ENCODE peak calls at places on chromosomes 1 and 21, in nine cellular contexts. W is CD8-positive, alpha-beta T cell; Y is kidney; P is NT2/D1; Z is thoracic aorta; A is left ventricle myocardium inferior; U is mammary epithelial cell; M is tibial nerve; N is A549. O is an unnamed sample.
A peak's percentile ranks its signal among the peaks of the same experiment; 100 is the strongest.

GRCh38 chr1:54973205-54973921 is 7.1 kb upstream of the TMEM61 start:
- DNase-seq in W (no peak), Y (peak; percentile 60), P (peak; percentile 71), Z (no peak), A (peak; percentile 46), U (no peak), M (peak; percentile 36), N (peak; percentile 44), O (no peak)

GRCh38 chr1:210288106-210288505 is 40.6 kb upstream of the HHAT start:
- DNase-seq in W (no peak), Y (no peak), P (no peak), Z (no peak), A (no peak), U (no peak), M (no peak), N (no peak), O (no peak)

GRCh38 chr1:182520746-182521145 is 68.3 kb downstream of the RNASEL start:
- DNase-seq in W (no peak), Y (no peak), P (no peak), Z (no peak), A (no peak), U (peak; percentile 43), M (no peak), N (no peak), O (no peak)

GRCh38 chr1:38418195-38419030 is 371.8 kb upstream of the POU3F1 start:
- DNase-seq in W (no peak), Y (peak; percentile 53), P (no peak), Z (no peak), A (no peak), U (no peak), M (no peak), N (no peak), O (no peak)

GRCh38 chr21:35086357-35086756 is 37.3 kb upstream of the RUNX1 start:
- DNase-seq in W (no peak), Y (no peak), P (no peak), Z (no peak), A (no peak), U (peak; percentile 81), M (no peak), N (no peak), O (no peak)

GRCh38 chr1:85584264-85584781 is 3.8 kb downstream of the CCN1 start:
- DNase-seq in W (no peak), Y (no peak), P (no peak), Z (no peak), A (no peak), U (peak; percentile 50), M (no peak), N (no peak), O (no peak)

GRCh38 chr1:154419620-154420020 is 14.5 kb downstream of the IL6R start:
- DNase-seq in W (no peak), Y (peak; percentile 95), P (no peak), Z (peak; percentile 66), A (peak; percentile 88), U (peak; percentile 81), M (peak; percentile 90), N (no peak), O (peak; percentile 30)

GRCh38 chr1:44059956-44060355 is 28.7 kb upstream of the SLC6A9 start:
- DNase-seq in W (no peak), Y (no peak), P (no peak), Z (no peak), A (no peak), U (no peak), M (no peak), N (no peak), O (no peak)

GRCh38 chr1:181073638-181074037 is 14.9 kb upstream of the IER5 start:
- DNase-seq in W (no peak), Y (no peak), P (no peak), Z (no peak), A (no peak), U (peak; percentile 87), M (no peak), N (peak; percentile 69), O (no peak)

GRCh38 chr1:81004011-81004410 is 796.7 kb upstream of the ADGRL2 start:
- DNase-seq in W (no peak), Y (no peak), P (no peak), Z (no peak), A (peak; percentile 26), U (no peak), M (no peak), N (no peak), O (no peak)

GRCh38 chr1:2908081-2908480 is 106.6 kb upstream of the TTC34 start:
- DNase-seq in W (no peak), Y (no peak), P (no peak), Z (no peak), A (no peak), U (no peak), M (no peak), N (no peak), O (no peak)

GRCh38 chr1:2910211-2910610 is 108.7 kb upstream of the TTC34 start:
- DNase-seq in W (no peak), Y (no peak), P (no peak), Z (no peak), A (no peak), U (no peak), M (no peak), N (no peak), O (no peak)

GRCh38 chr1:2909797-2910196 is 108.3 kb upstream of the TTC34 start:
- DNase-seq in W (no peak), Y (no peak), P (no peak), Z (no peak), A (no peak), U (no peak), M (no peak), N (no peak), O (no peak)

GRCh38 chr1:2907051-2907450 is 105.6 kb upstream of the TTC34 start:
- DNase-seq in W (no peak), Y (no peak), P (no peak), Z (no peak), A (no peak), U (no peak), M (no peak), N (no peak), O (no peak)

GRCh38 chr1:2908561-2908960 is 107.1 kb upstream of the TTC34 start:
- DNase-seq in W (no peak), Y (no peak), P (no peak), Z (no peak), A (no peak), U (no peak), M (no peak), N (no peak), O (no peak)
- H3K9me3 ChIP-seq in W (no peaks in the 10 kb centered on the region), Y (no peaks in the 10 kb centered on the region), P (no peaks in the 10 kb centered on the region), Z (no peaks in the 10 kb centered on the region), A (no peaks in the 10 kb centered on the region), U (peaks cover 59% of the 10 kb centered on the region), M (no peaks in the 10 kb centered on the region), N (no peaks in the 10 kb centered on the region), O (no peaks in the 10 kb centered on the region)

DNA sequence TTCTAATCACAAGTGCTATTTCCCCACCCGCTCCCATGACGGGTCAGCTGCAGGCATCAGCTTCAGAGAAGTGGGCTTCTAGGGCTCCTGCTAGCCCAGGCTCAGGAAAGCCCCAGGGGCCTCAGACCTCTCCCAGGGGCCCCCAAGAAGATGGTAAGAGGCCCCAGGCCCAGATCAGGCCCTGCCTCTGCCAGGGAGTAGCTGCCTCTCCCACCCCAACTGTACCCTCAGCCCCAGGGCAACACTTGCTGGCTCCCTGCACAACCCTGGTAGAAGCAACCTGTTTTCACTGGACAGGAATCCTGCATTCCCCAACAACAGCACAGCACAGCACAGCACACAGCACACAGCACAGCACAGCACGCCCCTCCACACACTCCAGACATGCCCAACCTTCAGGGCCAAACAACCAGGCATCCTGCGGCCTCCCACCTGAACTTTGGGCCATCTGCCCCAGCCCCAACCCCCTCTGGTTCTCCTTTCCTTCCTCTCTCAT is 6.5 kb downstream of the BLACAT1 start:
- DNase-seq in W (no peak), Y (no peak), P (no peak), Z (no peak), A (no peak), U (no peak), M (no peak), N (no peak), O (no peak)
- H3K4me3 ChIP-seq in W (no peak overlapping the region), Y (peak overlapping the region; percentile 39), P (peak overlapping the region; percentile 88), Z (no peak overlapping the region), A (no peak overlapping the region), U (peak overlapping the region; percentile 97), M (no peak overlapping the region), N (no peak overlapping the region), O (no peak overlapping the region)

GRCh38 chr21:42523211-42523610 is 9.6 kb downstream of the SLC37A1 start:
- DNase-seq in W (no peak), Y (no peak), P (no peak), Z (no peak), A (no peak), U (no peak), M (no peak), N (no peak), O (no peak)

GRCh38 chr21:42522771-42523170 is 9.1 kb downstream of the SLC37A1 start:
- DNase-seq in W (no peak), Y (no peak), P (no peak), Z (no peak), A (no peak), U (no peak), M (no peak), N (no peak), O (no peak)

GRCh38 chr21:42521805-42522204 is 8.2 kb downstream of the SLC37A1 start:
- DNase-seq in W (no peak), Y (no peak), P (no peak), Z (no peak), A (no peak), U (no peak), M (no peak), N (no peak), O (no peak)

GRCh38 chr21:42521384-42521783 is 7.7 kb downstream of the SLC37A1 start:
- DNase-seq in W (no peak), Y (no peak), P (no peak), Z (no peak), A (no peak), U (no peak), M (no peak), N (no peak), O (no peak)

DNA sequence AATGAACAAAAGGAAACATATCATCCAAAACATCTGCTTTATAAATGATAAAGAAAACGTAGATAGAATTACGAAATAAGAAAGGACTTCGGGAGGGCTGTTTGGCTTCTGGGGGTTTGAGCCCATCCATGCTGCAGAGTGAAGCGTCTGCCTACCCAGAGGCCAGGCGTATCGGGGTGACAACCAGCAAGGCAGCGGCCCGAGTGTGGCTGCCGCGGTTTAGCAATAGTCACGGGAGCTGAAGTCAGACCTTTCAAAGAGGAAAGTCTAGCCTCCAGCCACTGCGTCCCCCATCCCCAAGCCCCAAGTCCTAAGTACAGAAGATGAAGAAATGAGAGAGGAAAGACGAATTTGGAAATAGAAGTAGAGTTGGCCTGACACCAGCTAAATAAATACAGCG is 8.6 kb downstream of the SLC37A1 start:
- DNase-seq in W (no peak), Y (no peak), P (no peak), Z (no peak), A (no peak), U (no peak), M (no peak), N (no peak), O (no peak)
- H3K4me1 ChIP-seq in W (peaks cover 35% of the 10 kb centered on the region), Y (peaks cover 11% of the 10 kb centered on the region), P (peaks cover 16% of the 10 kb centered on the region), Z (peaks cover 14% of the 10 kb centered on the region), A (peaks cover 36% of the 10 kb centered on the region), U (peaks cover 26% of the 10 kb centered on the region), M (no peaks in the 10 kb centered on the region), N (peaks cover 18% of the 10 kb centered on the region), O (peaks cover 18% of the 10 kb centered on the region)

DNA sequence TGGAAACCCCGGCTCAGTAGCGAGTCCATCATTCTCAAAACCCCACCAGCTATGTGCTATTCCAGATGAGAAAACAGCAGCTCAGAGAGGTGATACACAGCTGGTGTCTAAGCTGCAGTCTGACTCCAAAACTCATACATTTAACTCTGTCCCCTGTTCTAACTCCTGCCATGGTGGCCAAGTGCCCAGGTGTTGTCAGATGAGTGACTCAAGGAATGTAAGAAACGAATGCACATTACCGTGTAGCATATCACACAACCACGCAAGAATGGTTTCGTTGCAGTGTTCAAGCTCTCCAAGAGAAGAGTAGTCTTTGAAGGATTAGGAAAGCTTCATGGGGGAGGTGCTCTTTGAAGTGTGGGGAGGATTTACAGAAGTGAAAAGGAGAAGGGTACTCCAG is 4.7 kb upstream of the XKR8 start:
- DNase-seq in W (no peak), Y (no peak), P (no peak), Z (no peak), A (no peak), U (no peak), M (no peak), N (no peak), O (no peak)
- H3K9me3 ChIP-seq in W (no peaks in the 10 kb centered on the region), Y (no peaks in the 10 kb centered on the region), P (no peaks in the 10 kb centered on the region), Z (no peaks in the 10 kb centered on the region), A (no peaks in the 10 kb centered on the region), U (no peaks in the 10 kb centered on the region), M (no peaks in the 10 kb centered on the region), N (no peaks in the 10 kb centered on the region), O (no peaks in the 10 kb centered on the region)